ENCODE peak calls at places on chromosomes 3 and 15, in four cellular contexts. Y, R, A and Q are unnamed samples.

GRCh38 chr15:74427607-74428441 is 5.9 kb downstream of the SEMA7A start:
- DNase-seq in Y (no peak), R (no peak), A (no peak), Q (no peak)

GRCh38 chr15:73753250-73754130 is at the start of gene INSYN1:
- DNase-seq in Y (peak), R (peak), A (no peak), Q (no peak)

GRCh38 chr15:74724570-74725240 is 623 bp downstream of the CYP1A1 start:
- DNase-seq in Y (no peak), R (no peak), A (no peak), Q (no peak)

GRCh38 chr15:40878785-40879184 is 4.8 kb upstream of the RHOV start:
- DNase-seq in Y (peak), R (peak), A (peak), Q (peak)

GRCh38 chr15:93028632-93029612 is 60.1 kb downstream of the RGMA start:
- DNase-seq in Y (peak), R (peak), A (peak), Q (peak)

GRCh38 chr3:23106641-23107040 is 96.5 kb upstream of the UBE2E2 start:
- DNase-seq in Y (no peak), R (no peak), A (no peak), Q (no peak)

GRCh38 chr15:71003314-71003713 is 110.7 kb downstream of the LRRC49 start:
- DNase-seq in Y (peak), R (peak), A (peak), Q (no peak)

GRCh38 chr15:30065025-30065801 is 17.5 kb upstream of the GOLGA8J start:
- DNase-seq in Y (peak), R (peak), A (peak), Q (no peak)

GRCh38 chr3:196772897-196773296 is 33.2 kb downstream of the PAK2 start:
- DNase-seq in Y (no peak), R (no peak), A (no peak), Q (no peak)

GRCh38 chr3:49377483-49377882 is 19.3 kb upstream of the GPX1 start:
- DNase-seq in Y (peak), R (peak), A (peak), Q (peak)

GRCh38 chr3:126485956-126486884 is 10.5 kb upstream of the ZXDC start:
- DNase-seq in Y (no peak), R (no peak), A (no peak), Q (no peak)

GRCh38 chr15:38536201-38536676 is 28.4 kb downstream of the RASGRP1 start:
- DNase-seq in Y (peak), R (peak), A (peak), Q (no peak)

DNA sequence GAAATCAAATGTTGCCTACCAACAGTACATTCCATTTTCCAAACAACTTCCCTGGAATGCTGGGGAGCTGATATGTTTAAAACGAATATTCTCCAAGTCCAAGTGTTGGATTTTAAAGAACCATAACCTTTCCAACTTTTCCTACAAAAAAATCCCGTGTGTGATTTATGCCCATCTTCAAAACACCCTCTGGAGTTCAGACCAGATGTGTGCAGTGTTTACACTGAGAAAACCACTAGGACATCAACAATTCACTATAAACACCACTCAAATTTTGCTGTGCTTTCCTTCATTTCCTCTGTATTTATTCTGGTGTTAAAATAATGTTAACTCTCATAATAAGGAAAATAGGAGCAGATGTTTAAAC is 2.4 kb downstream of the VGLL4 start:
- DNase-seq in Y (peak), R (no peak), A (peak), Q (no peak)
- TF ChIP-seq CTCF in Y (peak), R (no peak), A (no peak), Q (no peak)

GRCh38 chr15:63870403-63871209 is 36.9 kb upstream of the HERC1 start:
- DNase-seq in Y (peak), R (peak), A (peak), Q (no peak)

GRCh38 chr15:63870043-63870394 is 36.3 kb upstream of the HERC1 start:
- DNase-seq in Y (no peak), R (no peak), A (no peak), Q (peak)

GRCh38 chr15:63874616-63875015 is 40.9 kb upstream of the HERC1 start:
- DNase-seq in Y (no peak), R (no peak), A (no peak), Q (no peak)

GRCh38 chr15:63872759-63873510 is 39.2 kb upstream of the HERC1 start:
- DNase-seq in Y (peak), R (peak), A (peak), Q (no peak)

DNA sequence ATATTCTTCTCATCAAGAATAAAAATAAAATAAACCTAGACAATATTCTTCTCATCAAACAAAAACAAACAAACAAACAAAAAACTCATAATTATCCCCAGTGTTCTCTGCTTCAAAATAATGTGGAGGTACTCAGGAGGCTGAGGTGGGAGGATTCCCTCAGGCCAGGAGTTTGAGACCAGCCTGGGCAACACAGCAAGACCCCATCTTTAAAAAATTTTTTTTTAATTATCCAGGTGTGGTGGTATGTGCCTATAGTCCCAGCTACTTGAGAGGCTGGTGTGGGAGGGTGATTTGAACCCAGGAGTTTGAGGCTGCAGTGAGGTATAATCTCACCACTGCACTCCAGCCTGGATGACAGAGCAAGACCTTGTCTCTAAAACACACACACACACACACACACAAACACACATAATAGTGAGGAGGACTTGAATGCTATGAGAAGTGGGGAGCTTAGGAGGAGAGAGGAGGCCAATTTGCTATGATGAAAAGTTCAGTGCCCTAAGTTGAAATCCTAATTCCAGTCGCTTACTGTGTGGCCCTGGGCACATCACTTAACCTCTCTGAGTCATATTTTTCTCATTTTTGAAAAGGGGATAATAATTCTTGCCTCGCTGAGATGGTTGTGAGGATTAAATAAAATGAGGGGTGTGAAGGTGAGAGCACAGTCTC is 35.8 kb upstream of the HERC1 start:
- DNase-seq in Y (no peak), R (no peak), A (no peak), Q (no peak)
- TF ChIP-seq CTCF in Y (no peak), R (no peak), A (no peak), Q (no peak)

GRCh38 chr3:1439395-1439794 is 346.6 kb downstream of the CNTN6 start:
- DNase-seq in Y (no peak), R (no peak), A (no peak), Q (no peak)
- TF ChIP-seq CTCF in Y (no peak), R (no peak), A (no peak), Q (peak)

GRCh38 chr3:163919154-163919553 is 1159.1 kb downstream of the SI start:
- DNase-seq in Y (no peak), R (no peak), A (no peak), Q (no peak)

GRCh38 chr3:163915279-163915678 is 1163.0 kb downstream of the SI start:
- DNase-seq in Y (no peak), R (no peak), A (no peak), Q (no peak)

GRCh38 chr3:163914567-163914966 is 1163.7 kb downstream of the SI start:
- DNase-seq in Y (no peak), R (no peak), A (no peak), Q (no peak)

DNA sequence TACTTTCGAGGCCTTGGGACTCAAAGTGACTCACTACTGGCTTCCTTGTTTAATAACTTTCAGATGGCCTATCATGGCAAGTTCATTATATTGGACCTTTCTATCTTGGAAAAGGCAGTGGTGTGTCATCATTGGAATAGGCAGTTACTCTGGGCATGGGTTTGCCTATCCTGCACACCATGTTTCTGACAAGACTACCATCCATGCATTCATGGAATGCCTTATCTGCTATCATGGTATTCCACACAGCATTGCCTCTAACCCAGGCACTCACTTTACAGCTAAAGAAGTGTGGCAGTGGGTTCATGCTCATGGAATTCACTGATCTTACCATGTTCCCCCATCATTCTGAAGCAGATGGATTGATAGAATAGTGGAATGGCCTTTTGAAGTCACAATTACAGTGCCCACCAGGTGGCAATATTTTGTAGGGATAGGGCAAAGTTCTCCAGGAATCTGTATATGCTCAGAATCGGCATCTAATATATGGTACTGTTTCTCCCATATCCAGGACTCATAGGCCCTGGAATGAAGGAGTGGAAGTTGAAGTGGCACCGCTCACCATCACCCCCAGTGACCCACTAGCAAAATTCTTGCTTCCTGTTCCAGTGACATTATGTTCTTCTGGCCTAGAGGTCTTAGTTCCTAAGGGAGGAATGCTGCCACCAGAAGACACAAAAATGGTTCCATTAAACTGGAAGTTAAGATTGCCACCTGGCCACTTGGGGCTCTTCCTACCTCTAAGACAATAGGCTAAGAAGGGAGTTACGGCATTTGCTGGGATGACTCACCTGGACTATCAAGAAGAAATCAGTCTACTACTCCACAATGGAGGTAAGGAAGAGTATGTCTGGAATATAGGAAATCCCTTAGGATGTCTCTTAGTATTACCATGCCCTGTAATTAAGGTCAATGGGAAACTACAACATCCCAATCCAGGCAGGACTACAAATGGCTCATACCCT is 1161.4 kb downstream of the SI start:
- DNase-seq in Y (no peak), R (no peak), A (no peak), Q (no peak)
- TF ChIP-seq CTCF in Y (no peak), R (no peak), A (no peak), Q (no peak)

GRCh38 chr3:103991461-103992115 is 1375.1 kb upstream of the ALCAM start:
- DNase-seq in Y (peak), R (peak), A (no peak), Q (no peak)
- TF ChIP-seq CTCF in Y (peak), R (no peak), A (peak), Q (peak)

DNA sequence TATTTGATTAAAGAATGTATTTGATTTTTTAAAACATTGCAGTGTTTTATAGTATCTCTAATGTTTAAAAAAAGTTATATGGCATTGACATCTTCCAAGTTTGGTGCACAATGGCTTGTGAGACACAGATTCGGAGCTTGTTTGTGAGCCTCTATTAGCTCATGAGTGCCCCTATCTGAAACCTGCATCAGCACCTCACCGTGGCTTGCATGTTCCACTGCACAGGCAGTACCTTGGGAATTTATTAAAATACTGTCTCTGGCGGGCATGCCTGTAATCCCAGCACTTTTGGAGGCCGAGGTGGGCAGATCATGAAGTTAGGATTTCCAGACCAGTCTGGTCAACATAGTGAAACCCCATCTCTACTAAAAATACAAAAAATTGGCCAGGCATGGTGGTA is 6.8 kb upstream of the RTP2 start:
- DNase-seq in Y (no peak), R (no peak), A (no peak), Q (no peak)
- TF ChIP-seq CTCF in Y (peak), R (no peak), A (peak), Q (no peak)

DNA sequence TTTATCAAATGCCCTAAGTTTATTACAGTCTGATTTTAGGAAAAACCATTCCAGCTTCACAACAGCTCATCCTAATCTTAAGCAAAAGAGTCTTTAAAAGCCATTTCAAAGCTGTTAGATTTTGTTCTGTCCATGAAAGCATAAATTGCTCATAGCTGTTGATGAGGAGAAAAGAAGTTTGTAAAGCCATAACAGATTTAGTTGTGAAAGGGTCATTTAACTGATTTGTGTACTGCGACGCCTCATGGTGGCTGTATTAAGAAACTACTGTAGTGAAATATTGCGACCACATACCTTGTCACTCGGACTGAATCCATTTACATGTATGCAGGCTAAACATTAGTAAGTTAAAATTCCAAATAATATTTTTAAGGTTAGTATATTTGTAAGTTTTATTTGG is 20.9 kb downstream of the BBX start:
- DNase-seq in Y (peak), R (peak), A (no peak), Q (no peak)
- TF ChIP-seq CTCF in Y (peak), R (no peak), A (peak), Q (no peak)

GRCh38 chr3:189995129-189995528 is 125.6 kb downstream of the P3H2 start:
- DNase-seq in Y (no peak), R (peak), A (peak), Q (no peak)
- TF ChIP-seq CTCF in Y (no peak), R (no peak), A (no peak), Q (no peak)

DNA sequence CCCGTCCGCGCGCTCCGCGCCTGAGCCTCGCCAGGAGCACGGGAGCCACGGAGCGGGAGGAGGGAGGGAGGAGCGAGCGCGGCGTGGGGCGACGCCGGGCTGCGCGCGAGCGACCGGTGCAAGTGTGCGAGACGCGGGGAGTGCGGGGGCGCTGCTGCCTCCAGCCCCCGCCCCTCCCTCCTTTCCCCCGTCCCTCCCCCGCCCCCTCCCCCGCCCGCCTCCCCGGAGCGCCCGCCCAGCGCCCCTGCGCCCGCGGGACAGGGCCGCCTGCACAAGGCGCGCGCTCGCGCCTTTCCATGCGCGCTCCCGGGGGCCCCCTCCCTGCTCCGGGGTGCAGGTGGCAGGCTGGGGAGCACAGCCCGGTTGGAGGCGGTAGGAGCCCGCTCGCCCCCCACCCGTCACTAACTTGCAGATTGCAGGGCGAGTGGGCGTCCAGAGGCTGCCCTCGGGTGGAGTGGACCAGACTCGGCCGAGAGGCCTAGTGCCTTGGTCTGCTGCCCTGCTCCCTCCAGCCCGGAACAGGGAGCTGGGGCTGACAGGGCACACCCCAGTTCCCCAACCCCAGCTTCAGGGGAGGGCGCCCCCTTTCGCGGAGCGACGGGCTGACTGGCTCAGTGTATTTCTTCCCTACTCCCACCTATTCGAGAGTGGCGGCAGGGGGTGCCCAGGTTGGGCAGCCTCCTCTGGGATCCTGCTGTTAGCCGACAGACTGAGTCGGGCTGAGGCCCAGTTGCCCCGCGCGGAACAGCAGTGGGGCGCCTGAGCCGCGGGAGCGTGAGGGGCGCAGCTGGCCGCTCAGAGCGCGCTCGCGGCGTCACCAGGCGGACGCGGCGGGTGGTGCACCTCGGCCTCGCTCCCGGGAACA is at the start of gene WNT7A:
- DNase-seq in Y (no peak), R (no peak), A (no peak), Q (peak)
- TF ChIP-seq CTCF in Y (no peak), R (peak), A (peak), Q (peak)